ENCODE peak calls at places on chromosome 22, in six cellular contexts. O is neuronal stem cell, H is trophoblast cell, N is H9, X is mesenchymal stem cell, M is H1. A is an unnamed sample.

GRCh38 chr22:27810566-27810965 is 9.0 kb upstream of the MN1 start:
- DNase-seq in O (no peak), H (peak), N (no peak), X (peak), M (no peak), A (peak)

GRCh38 chr22:23053051-23053707 is 17.1 kb upstream of the GNAZ start:
- DNase-seq in O (no peak), H (no peak), N (peak), X (no peak), M (peak), A (no peak)

GRCh38 chr22:26399288-26399687 is 29.8 kb upstream of the ASPHD2 start:
- DNase-seq in O (no peak), H (no peak), N (no peak), X (peak), M (no peak), A (no peak)

GRCh38 chr22:36910461-36910860 is 3.0 kb upstream of the CSF2RB start:
- DNase-seq in O (no peak), H (no peak), N (no peak), X (no peak), M (no peak), A (no peak)

GRCh38 chr22:46367707-46368191 is 32.2 kb downstream of the TRMU start:
- DNase-seq in O (peak), H (peak), N (peak), X (peak), M (peak), A (peak)

GRCh38 chr22:33923033-33923432 is 2.8 kb upstream of the LARGE1 start:
- DNase-seq in O (no peak), H (peak), N (no peak), X (peak), M (no peak), A (peak)

GRCh38 chr22:48960981-48961655 is 866.6 kb downstream of the BRD1 start:
- DNase-seq in O (no peak), H (no peak), N (peak), X (no peak), M (peak), A (no peak)

GRCh38 chr22:48153726-48154125 is 1391.3 kb downstream of the TBC1D22A start:
- DNase-seq in O (no peak), H (no peak), N (no peak), X (no peak), M (no peak), A (no peak)

GRCh38 chr22:48950151-48950915 is 877.3 kb downstream of the BRD1 start:
- DNase-seq in O (no peak), H (no peak), N (peak), X (no peak), M (peak), A (no peak)

GRCh38 chr22:46299101-46299500 is 2.4 kb downstream of the GTSE1 start:
- DNase-seq in O (no peak), H (no peak), N (no peak), X (no peak), M (no peak), A (no peak)

GRCh38 chr22:50621491-50621880 is 6.5 kb downstream of the ARSA start:
- DNase-seq in O (no peak), H (peak), N (peak), X (no peak), M (no peak), A (no peak)

GRCh38 chr22:46539169-46539568 is 1.7 kb upstream of the CELSR1 start:
- DNase-seq in O (no peak), H (no peak), N (no peak), X (no peak), M (no peak), A (no peak)

GRCh38 chr22:28604961-28605360 is 74.7 kb downstream of the TTC28 start:
- DNase-seq in O (no peak), H (no peak), N (no peak), X (no peak), M (no peak), A (peak)

GRCh38 chr22:17865183-17866055 is 91.2 kb upstream of the BID start:
- DNase-seq in O (no peak), H (no peak), N (no peak), X (no peak), M (no peak), A (no peak)

GRCh38 chr22:25282671-25283561 is 63.5 kb downstream of the CRYBB2 start:
- DNase-seq in O (peak), H (no peak), N (peak), X (no peak), M (peak), A (no peak)

GRCh38 chr22:41578114-41578513 is 11.5 kb downstream of the PMM1 start:
- DNase-seq in O (no peak), H (no peak), N (no peak), X (no peak), M (no peak), A (no peak)

GRCh38 chr22:23218867-23219251 is 38.5 kb downstream of the BCR start:
- DNase-seq in O (no peak), H (no peak), N (peak), X (peak), M (no peak), A (peak)

GRCh38 chr22:22098457-22099193 is 116.0 kb upstream of the TOP3B start:
- DNase-seq in O (no peak), H (no peak), N (no peak), X (no peak), M (no peak), A (no peak)

GRCh38 chr22:27241430-27242110 is 560.0 kb downstream of the MN1 start:
- DNase-seq in O (no peak), H (no peak), N (no peak), X (peak), M (no peak), A (no peak)

GRCh38 chr22:23065495-23066122 is 4.7 kb upstream of the GNAZ start:
- DNase-seq in O (no peak), H (no peak), N (peak), X (no peak), M (no peak), A (no peak)

GRCh38 chr22:28019360-28019759 is 100.3 kb upstream of the PITPNB start:
- DNase-seq in O (no peak), H (no peak), N (no peak), X (no peak), M (no peak), A (no peak)

GRCh38 chr22:26550498-26551033 is 38.3 kb upstream of the TFIP11 start:
- DNase-seq in O (no peak), H (no peak), N (no peak), X (peak), M (no peak), A (peak)

GRCh38 chr22:49827853-49828598 is at the start of gene BRD1:
- DNase-seq in O (peak), H (peak), N (peak), X (peak), M (no peak), A (peak)

GRCh38 chr22:48714231-48714630 is 1113.4 kb downstream of the BRD1 start:
- DNase-seq in O (no peak), H (no peak), N (no peak), X (no peak), M (no peak), A (no peak)

GRCh38 chr22:47065756-47066615 is 303.5 kb downstream of the TBC1D22A start:
- DNase-seq in O (no peak), H (no peak), N (no peak), X (no peak), M (no peak), A (peak)

GRCh38 chr22:46239261-46240048 is 10.6 kb downstream of the CDPF1 start:
- DNase-seq in O (no peak), H (no peak), N (no peak), X (no peak), M (no peak), A (no peak)

GRCh38 chr22:45082795-45083194 is 73.0 kb upstream of the PHF21B start:
- DNase-seq in O (no peak), H (peak), N (peak), X (no peak), M (peak), A (no peak)

GRCh38 chr22:45087802-45088201 is 75.9 kb upstream of the NUP50 start:
- DNase-seq in O (no peak), H (no peak), N (no peak), X (no peak), M (no peak), A (no peak)

GRCh38 chr22:45077826-45078334 is 68.1 kb upstream of the PHF21B start:
- DNase-seq in O (no peak), H (no peak), N (no peak), X (no peak), M (no peak), A (no peak)

GRCh38 chr22:45084400-45084920 is 74.7 kb upstream of the PHF21B start:
- DNase-seq in O (no peak), H (no peak), N (no peak), X (no peak), M (no peak), A (no peak)

DNA sequence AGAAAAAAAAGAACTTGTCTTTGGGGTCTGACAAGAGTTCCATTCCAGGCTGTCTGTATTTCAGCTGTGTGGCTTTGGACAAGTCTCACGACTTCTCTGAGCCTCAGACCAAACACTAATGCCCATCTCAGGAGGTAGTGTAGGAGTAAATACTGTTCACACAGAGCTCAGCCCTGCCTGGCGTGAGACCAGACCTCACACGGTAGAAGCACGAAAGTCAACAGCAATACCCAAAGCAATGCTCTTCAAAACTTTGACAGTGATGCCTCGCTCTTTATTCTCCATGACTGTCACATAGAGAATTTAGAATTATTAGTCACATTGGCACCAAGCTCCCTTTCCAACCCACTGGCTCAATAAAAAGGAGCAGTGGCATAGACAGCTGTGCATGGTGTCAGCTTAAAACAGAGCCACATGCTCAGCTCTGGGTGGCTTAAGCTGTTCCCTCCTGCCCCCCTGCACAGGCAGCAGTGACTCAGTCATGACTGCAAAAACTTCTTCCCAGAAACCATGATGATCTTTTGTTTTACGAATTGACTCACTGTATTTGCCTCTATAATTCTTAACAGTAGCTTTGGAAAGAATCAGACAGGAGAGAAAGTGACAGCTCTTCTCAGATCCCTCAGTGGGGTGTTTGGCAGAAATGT is 74.0 kb upstream of the PHF21B start:
- DNase-seq in O (no peak), H (no peak), N (no peak), X (peak), M (no peak), A (peak)
- H2AFZ ChIP-seq in O (no peak), H (no peak), N (no peak), X (no peak), M (no peak), A (peak)

GRCh38 chr22:38051900-38052862 is 5.0 kb upstream of the PICK1 start:
- DNase-seq in O (peak), H (peak), N (peak), X (peak), M (peak), A (peak)

GRCh38 chr22:38062782-38063181 is 5.6 kb downstream of the PICK1 start:
- DNase-seq in O (no peak), H (no peak), N (no peak), X (no peak), M (no peak), A (no peak)

GRCh38 chr22:38051261-38051660 is 5.9 kb upstream of the PICK1 start:
- DNase-seq in O (no peak), H (no peak), N (no peak), X (no peak), M (no peak), A (no peak)

DNA sequence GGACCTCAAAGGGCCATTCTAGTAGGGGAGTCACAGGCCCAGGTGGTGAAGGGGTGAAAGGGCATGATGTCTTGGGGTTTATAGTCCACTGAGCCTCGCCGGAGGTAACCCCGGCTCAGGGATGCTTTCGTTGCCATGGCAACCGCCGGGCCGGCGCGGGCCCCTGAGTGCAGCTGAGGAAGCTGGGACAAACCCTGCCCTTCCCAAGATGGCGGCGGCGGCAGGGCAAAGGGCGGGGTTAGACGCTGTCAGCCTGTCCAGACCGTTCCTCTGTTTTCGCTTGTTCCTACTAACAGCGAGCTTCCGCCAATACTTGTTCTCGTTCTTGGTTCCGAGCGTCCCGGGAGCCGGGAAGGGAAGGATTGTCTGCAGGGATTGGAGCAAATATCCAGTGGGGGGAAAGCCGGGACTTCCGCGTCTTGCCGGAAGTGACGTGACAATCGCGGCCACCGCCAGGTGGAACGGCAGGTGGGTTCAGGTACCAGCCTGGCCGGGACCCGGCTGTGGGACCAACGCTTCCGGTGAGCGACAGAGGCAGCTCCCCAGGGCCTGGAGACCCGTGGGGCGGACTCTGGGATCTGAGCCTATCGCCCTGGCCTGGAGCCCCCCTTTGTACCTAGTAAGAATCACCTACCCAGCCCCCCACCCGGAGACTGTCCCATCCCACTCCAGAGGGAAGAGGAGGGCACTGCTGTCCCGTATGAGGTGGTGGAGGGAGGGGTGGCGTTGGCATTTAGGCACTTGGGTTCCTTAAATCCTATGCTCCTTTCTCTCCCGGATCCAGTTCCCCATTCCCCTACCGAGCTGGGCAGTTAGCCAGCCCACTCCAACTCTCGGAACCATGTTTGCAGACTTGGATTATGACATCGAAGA is at the start of gene PICK1:
- DNase-seq in O (peak), H (peak), N (peak), X (peak), M (peak), A (peak)
- H4K8ac ChIP-seq in O (peak), H (peak), N (no peak), X (peak), M (peak), A (peak)

GRCh38 chr22:24217384-24217783 is 27.5 kb downstream of the GGT5 start:
- DNase-seq in O (no peak), H (no peak), N (no peak), X (no peak), M (no peak), A (no peak)

GRCh38 chr22:24224468-24224867 is 20.4 kb downstream of the GGT5 start:
- DNase-seq in O (no peak), H (no peak), N (no peak), X (no peak), M (no peak), A (no peak)

GRCh38 chr22:24216541-24217209 is 28.2 kb downstream of the GGT5 start:
- DNase-seq in O (no peak), H (no peak), N (no peak), X (no peak), M (no peak), A (no peak)

GRCh38 chr22:24214467-24215285 is 30.2 kb downstream of the GGT5 start:
- DNase-seq in O (no peak), H (no peak), N (no peak), X (no peak), M (no peak), A (no peak)

DNA sequence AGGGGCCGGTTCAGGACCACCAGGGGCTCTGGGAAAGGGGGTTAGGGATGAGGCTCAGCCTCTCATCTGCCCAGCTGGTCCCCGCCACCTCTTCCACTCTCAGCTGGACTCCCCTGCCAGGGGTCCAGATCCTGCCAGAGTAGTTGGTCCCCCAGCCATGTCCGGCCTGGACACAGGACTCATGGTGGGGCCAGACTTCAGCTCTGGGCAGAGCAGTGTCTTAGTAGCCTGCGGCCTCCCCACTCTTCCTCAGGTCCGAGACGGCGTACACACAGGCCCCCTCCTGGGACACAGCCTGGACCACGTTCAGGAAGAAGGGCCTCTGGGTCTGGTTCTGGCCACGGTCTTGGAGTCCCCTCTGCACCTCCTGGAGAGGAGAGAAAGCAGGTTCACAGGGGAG is 25.1 kb downstream of the GGT5 start:
- DNase-seq in O (no peak), H (no peak), N (no peak), X (no peak), M (no peak), A (no peak)
- H2AFZ ChIP-seq in O (no peak), H (no peak), N (no peak), X (no peak), M (no peak), A (no peak)

DNA sequence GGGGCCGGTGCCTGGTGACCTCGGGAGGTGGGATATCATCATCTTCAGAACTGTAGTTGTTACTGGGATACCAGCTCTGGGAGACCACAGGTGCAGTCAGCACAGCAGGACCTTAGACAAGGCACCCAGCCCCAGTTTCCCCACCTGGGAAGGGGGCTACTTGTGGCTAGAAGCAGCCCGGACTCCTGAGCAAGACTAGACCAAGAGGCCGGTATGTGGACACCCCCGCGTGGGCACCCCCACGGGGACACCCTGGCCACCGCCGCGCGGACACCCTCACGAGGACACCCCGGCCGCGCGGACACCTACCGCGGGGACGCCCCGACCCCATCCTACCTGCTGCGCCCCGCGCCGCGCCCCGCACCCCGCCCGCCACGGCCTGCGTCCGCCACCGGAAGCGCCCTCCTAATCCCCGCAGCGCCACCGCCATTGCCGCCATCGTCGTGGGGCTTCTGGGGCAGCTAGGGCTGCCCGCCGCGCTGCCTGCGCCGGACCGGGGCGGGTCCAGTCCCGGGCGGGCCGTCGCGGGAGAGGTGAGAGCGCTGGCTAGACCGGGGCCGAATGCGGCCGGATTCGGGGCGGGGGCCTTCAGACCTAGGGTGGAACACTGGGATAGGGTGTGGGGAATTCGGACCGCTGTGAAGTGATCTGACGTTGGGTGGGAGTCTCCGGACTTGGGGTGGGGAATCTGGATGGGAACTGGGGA is at the start of the genes COMT and TXNRD2:
- DNase-seq in O (no peak), H (peak), N (no peak), X (peak), M (no peak), A (peak)
- H4K8ac ChIP-seq in O (peak), H (peak), N (no peak), X (peak), M (no peak), A (peak)

DNA sequence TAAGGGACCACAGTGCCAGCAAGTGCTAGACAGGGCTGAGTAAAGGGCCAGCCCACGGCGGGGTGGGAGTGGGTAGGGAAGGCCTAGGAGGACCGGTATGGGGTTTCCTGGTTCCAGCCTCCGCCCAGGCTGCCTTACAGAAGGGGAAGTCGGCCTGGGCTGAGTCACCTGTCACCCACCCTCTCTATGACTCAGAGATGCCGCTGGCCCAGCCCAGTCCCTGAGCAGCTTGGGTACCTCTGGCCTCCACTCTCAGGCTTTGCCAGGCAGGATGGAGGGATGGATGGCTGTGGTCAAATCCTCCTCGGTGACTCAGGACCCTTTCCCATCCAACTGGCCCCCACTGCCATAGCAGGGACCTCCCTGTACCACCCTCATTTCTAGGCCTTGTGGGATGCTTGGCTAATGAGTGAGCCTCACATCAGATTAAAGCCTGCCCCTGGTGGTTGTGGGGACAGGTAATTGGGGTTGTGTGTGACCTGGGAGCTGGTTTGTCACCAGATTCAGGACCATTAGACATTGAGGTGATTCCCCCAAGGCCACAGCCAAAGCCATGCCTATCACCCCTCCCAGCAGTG is 13.9 kb downstream of the SLC35E4 start:
- DNase-seq in O (no peak), H (peak), N (peak), X (peak), M (no peak), A (peak)
- H2AFZ ChIP-seq in O (no peak), H (no peak), N (no peak), X (no peak), M (no peak), A (peak)